ENCODE peak calls at places on chromosome 9, in four cellular contexts. G is IMR-90, R is H1, Q is H9. K is an unnamed sample. For H3K79me1, the result is how much of the 10 kb centered on the place peaks cover.

GRCh38 chr9:22452415-22453010 is 5.9 kb downstream of the DMRTA1 start:
- DNase-seq in R (no peak), Q (no peak), G (peak), K (peak)

GRCh38 chr9:83440641-83441040 is 97.6 kb downstream of the FRMD3 start:
- DNase-seq in R (no peak), G (no peak), Q (no peak), K (peak)

GRCh38 chr9:87850405-87850804 is 32.3 kb upstream of the SPATA31E1 start:
- DNase-seq in Q (no peak), R (no peak), G (peak), K (no peak)

GRCh38 chr9:32551491-32552049 is 557 bp upstream of the SMIM27 start:
- DNase-seq in G (peak), Q (peak), R (no peak), K (no peak)

GRCh38 chr9:131837316-131837715 is 97.4 kb upstream of the RAPGEF1 start:
- DNase-seq in R (no peak), G (no peak), Q (peak), K (peak)

GRCh38 chr9:73807956-73808355 is 656.3 kb downstream of the ANXA1 start:
- DNase-seq in G (no peak), R (no peak), Q (no peak), K (no peak)

GRCh38 chr9:82488702-82489578 is 500.4 kb downstream of the SPATA31D1 start:
- DNase-seq in G (peak), R (no peak), Q (no peak), K (peak)

GRCh38 chr9:99400184-99400731 is 178.2 kb downstream of the SEC61B start:
- DNase-seq in R (no peak), G (no peak), Q (peak), K (peak)

GRCh38 chr9:109535365-109535764 is 37.3 kb upstream of the PTPN3 start:
- DNase-seq in R (no peak), G (no peak), Q (no peak), K (no peak)

GRCh38 chr9:7802666-7803065 is 3.1 kb upstream of the DMAC1 start:
- DNase-seq in R (no peak), Q (no peak), G (peak), K (no peak)

GRCh38 chr9:129252937-129253819 is 75.1 kb upstream of the IER5L start:
- DNase-seq in R (no peak), G (no peak), Q (no peak), K (no peak)

GRCh38 chr9:96818535-96818934 is 35.8 kb downstream of the ZNF782 start:
- DNase-seq in R (no peak), G (no peak), Q (no peak), K (peak)

GRCh38 chr9:23611874-23612273 is 214.2 kb downstream of the ELAVL2 start:
- DNase-seq in G (no peak), R (no peak), Q (no peak), K (no peak)

GRCh38 chr9:125805057-125805456 is 57.9 kb downstream of the PBX3 start:
- DNase-seq in R (no peak), Q (no peak), G (peak), K (no peak)

GRCh38 chr9:14323083-14323968 is 9.4 kb upstream of the NFIB start:
- DNase-seq in G (no peak), Q (no peak), R (no peak), K (no peak)
- H2BK5ac ChIP-seq in G (no peak), Q (no peak), R (peak), K (peak)

DNA sequence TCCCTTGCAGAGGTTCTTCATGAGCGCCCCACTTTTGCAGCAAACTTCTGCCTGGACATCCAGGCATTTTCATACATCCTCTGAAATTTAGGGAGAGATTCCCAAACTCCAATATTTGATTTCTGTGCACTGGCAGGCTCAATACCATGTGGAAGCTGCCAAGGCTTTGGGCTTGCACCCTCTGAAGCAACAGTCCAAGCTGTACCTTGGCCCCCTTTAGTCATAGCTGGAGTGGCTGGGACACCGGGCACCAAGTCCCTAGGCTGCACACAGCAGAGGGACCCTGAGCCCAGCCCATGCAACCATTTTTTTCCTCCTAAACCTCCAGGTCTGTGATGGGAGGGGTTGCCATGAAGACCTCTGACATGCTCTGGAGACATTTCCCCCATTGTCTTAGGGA is 74.7 kb downstream of the ZFAND5 start:
- DNase-seq in G (no peak), Q (no peak), R (no peak), K (no peak)
- H4K5ac ChIP-seq in G (no peak), Q (no peak), R (no peak), K (no peak)

DNA sequence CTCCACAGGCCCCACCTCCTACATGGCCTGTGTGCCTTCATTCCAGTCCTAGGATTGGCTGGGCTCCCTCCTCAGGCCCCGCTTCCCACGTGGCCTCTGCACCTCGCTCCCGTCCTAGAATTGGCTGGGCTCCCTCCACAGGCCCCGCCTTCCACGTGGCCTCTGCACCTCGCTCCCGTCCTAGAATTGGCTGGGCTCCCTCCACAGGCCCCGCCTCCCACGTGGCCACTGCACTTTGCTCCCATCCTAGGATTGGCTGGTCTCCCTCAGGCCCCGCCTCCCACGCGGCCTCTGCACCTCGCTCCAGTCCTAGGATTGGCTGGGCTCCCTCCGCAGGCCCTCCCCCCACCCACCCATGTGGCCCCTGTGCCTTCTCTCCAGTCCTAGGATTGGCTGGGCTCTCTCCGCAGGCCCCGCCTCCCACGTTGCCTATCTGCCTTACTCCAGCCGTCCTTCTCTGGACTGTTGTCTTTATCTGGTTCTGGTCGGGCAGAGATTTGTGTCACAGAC is 45.3 kb upstream of the CACNA1B start:
- DNase-seq in R (no peak), G (no peak), Q (no peak), K (no peak)
- H3K79me1 ChIP-seq in R (under half), G (under half), Q (under half), K (under half)

GRCh38 chr9:128162215-128163026 is 2.4 kb downstream of the BBLN start:
- DNase-seq in Q (no peak), R (no peak), G (no peak), K (no peak)

GRCh38 chr9:128159784-128160602 is at the start of gene BBLN:
- DNase-seq in Q (peak), R (peak), G (peak), K (peak)

GRCh38 chr9:128155736-128156500 is 4.1 kb upstream of the BBLN start:
- DNase-seq in G (no peak), Q (no peak), R (no peak), K (no peak)

GRCh38 chr9:128160603-128160987 is 530 bp downstream of the BBLN start:
- DNase-seq in Q (no peak), R (no peak), G (peak), K (peak)

GRCh38 chr9:128159073-128159783 is 837 bp upstream of the BBLN start:
- DNase-seq in Q (no peak), G (no peak), R (no peak), K (no peak)
- H2BK5ac ChIP-seq in Q (no peak), G (peak), R (peak), K (no peak)

DNA sequence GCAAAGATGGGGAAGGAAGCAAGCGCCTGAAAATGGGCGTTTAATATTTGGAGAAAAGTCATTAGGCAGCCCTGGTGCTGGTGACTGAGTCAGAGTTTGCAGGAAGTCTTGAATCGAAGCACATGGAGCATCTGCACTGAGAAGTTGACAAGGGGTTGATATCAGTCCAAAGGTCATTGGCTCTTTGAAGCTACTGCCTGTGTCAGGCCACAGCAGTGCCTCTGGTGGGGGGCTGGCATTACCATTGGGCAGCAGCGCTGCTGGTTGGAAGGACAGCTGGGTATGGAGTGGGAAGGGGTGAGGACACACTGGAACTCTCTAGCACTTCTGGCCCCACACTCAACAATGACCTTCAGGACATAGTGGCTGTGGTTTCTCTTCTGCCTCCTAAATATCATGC is 150.4 kb upstream of the ERCC6L2 start:
- DNase-seq in Q (no peak), G (no peak), R (no peak), K (no peak)
- H4K5ac ChIP-seq in Q (no peak), G (no peak), R (no peak), K (no peak)

DNA sequence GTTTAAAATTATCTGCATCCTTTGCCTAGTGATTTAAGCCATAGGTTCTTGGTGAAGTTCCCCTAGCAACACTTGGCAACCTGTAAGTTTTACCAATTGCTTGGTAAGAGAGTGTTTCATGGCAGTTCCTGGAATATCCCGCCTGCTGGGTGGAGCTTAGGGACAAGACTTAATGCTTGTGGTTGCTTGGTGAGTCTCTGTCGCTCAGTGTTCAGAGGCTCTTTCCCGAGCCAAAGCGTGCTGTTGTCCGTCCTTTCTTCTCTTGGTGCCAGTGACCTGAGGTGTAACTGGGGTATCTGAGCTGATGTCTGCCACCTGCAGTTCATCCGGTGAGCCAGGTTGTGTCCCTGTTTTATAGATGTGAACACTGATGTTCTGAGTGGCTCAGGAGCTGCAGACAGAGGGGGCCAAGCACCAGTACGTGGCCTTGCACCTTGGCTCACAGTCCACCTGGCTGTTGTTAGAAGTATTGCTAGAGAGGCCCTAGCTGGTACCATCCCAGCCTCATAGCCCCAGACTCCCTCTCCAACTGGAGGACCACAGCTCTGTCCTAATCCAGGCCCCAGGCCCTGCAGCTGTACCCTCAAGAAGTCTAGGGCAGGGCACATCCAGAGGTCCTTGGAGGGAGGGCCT is 16.1 kb downstream of the PHF2 start:
- DNase-seq in R (peak), Q (peak), G (no peak), K (peak)
- H3K79me1 ChIP-seq in R (under half), Q (under half), G (under half), K (under half)

GRCh38 chr9:135413461-135413860 is 66.1 kb upstream of the PPP1R26 start:
- DNase-seq in R (no peak), Q (no peak), G (no peak), K (no peak)
- H2BK5ac ChIP-seq in R (no peak), Q (no peak), G (no peak), K (no peak)

GRCh38 chr9:33894316-33894715 is 77.4 kb downstream of the UBE2R2 start:
- DNase-seq in Q (no peak), G (no peak), R (no peak), K (no peak)

GRCh38 chr9:33893861-33894260 is 76.9 kb downstream of the UBE2R2 start:
- DNase-seq in Q (no peak), G (peak), R (no peak), K (no peak)
- H4K5ac ChIP-seq in Q (no peak), G (no peak), R (no peak), K (no peak)